ENCODE peak calls at places on chromosome 9, in nine cellular contexts. One of them, this sample, is unnamed.

GRCh38 chr9:123825337-123825736 is 104.6 kb downstream of the DENND1A start:
- DNase-seq in GM23338: peak; percentile 65
- DNase-seq in CD8-positive, alpha-beta T cell: no peak
- DNase-seq in mucosa of descending colon: no peak
- DNase-seq in left ventricle myocardium inferior: no peak
- DNase-seq in epithelial cell of esophagus: peak; percentile 7
- DNase-seq in GM12878: no peak
- DNase-seq in spleen: no peak
- DNase-seq in fibroblast of pulmonary artery: peak; percentile 18
- DNase-seq in this sample: peak; percentile 13

GRCh38 chr9:127968717-127969383 is 11.9 kb downstream of the EEIG1 start:
- DNase-seq in GM23338: no peak
- DNase-seq in CD8-positive, alpha-beta T cell: peak; percentile 11
- DNase-seq in mucosa of descending colon: peak; percentile 64
- DNase-seq in left ventricle myocardium inferior: peak; percentile 80
- DNase-seq in epithelial cell of esophagus: peak; percentile 95
- DNase-seq in GM12878: no peak
- DNase-seq in spleen: no peak
- DNase-seq in fibroblast of pulmonary artery: peak; percentile 83
- DNase-seq in this sample: peak; percentile 38

GRCh38 chr9:82490019-82490499 is 501.5 kb downstream of the SPATA31D1 start:
- DNase-seq in GM23338: no peak
- DNase-seq in CD8-positive, alpha-beta T cell: no peak
- DNase-seq in mucosa of descending colon: no peak
- DNase-seq in left ventricle myocardium inferior: no peak
- DNase-seq in epithelial cell of esophagus: peak; percentile 96
- DNase-seq in GM12878: no peak
- DNase-seq in spleen: no peak
- DNase-seq in fibroblast of pulmonary artery: peak; percentile 36
- DNase-seq in this sample: peak; percentile 89

GRCh38 chr9:97179616-97180015 is 127.8 kb upstream of the CCDC180 start:
- DNase-seq in GM23338: no peak
- DNase-seq in CD8-positive, alpha-beta T cell: no peak
- DNase-seq in mucosa of descending colon: no peak
- DNase-seq in left ventricle myocardium inferior: no peak
- DNase-seq in epithelial cell of esophagus: peak; percentile 73
- DNase-seq in GM12878: no peak
- DNase-seq in spleen: no peak
- DNase-seq in fibroblast of pulmonary artery: no peak
- DNase-seq in this sample: no peak

GRCh38 chr9:38083858-38084555 is 15.0 kb upstream of the SHB start:
- DNase-seq in GM23338: no peak
- DNase-seq in CD8-positive, alpha-beta T cell: no peak
- DNase-seq in mucosa of descending colon: no peak
- DNase-seq in left ventricle myocardium inferior: no peak
- DNase-seq in epithelial cell of esophagus: no peak
- DNase-seq in GM12878: no peak
- DNase-seq in spleen: peak; percentile 45
- DNase-seq in fibroblast of pulmonary artery: no peak
- DNase-seq in this sample: no peak

GRCh38 chr9:95218790-95219189 is 98.7 kb downstream of the FANCC start:
- DNase-seq in GM23338: peak; percentile 42
- DNase-seq in CD8-positive, alpha-beta T cell: no peak
- DNase-seq in mucosa of descending colon: no peak
- DNase-seq in left ventricle myocardium inferior: no peak
- DNase-seq in epithelial cell of esophagus: peak; percentile 6
- DNase-seq in GM12878: no peak
- DNase-seq in spleen: no peak
- DNase-seq in fibroblast of pulmonary artery: no peak
- DNase-seq in this sample: no peak

GRCh38 chr9:83219154-83219923 is 156.4 kb upstream of the RASEF start:
- DNase-seq in GM23338: peak; percentile 96
- DNase-seq in CD8-positive, alpha-beta T cell: no peak
- DNase-seq in mucosa of descending colon: peak; percentile 82
- DNase-seq in left ventricle myocardium inferior: peak; percentile 79
- DNase-seq in epithelial cell of esophagus: peak; percentile 79
- DNase-seq in GM12878: no peak
- DNase-seq in spleen: peak; percentile 88
- DNase-seq in fibroblast of pulmonary artery: peak; percentile 80
- DNase-seq in this sample: peak; percentile 68

GRCh38 chr9:134791009-134791408 is 89.6 kb upstream of the FCN2 start:
- DNase-seq in GM23338: no peak
- DNase-seq in CD8-positive, alpha-beta T cell: no peak
- DNase-seq in mucosa of descending colon: no peak
- DNase-seq in left ventricle myocardium inferior: no peak
- DNase-seq in epithelial cell of esophagus: no peak
- DNase-seq in GM12878: no peak
- DNase-seq in spleen: no peak
- DNase-seq in fibroblast of pulmonary artery: no peak
- DNase-seq in this sample: no peak

GRCh38 chr9:75464726-75465125 is 376.4 kb downstream of the OSTF1 start:
- DNase-seq in GM23338: no peak
- DNase-seq in CD8-positive, alpha-beta T cell: no peak
- DNase-seq in mucosa of descending colon: no peak
- DNase-seq in left ventricle myocardium inferior: no peak
- DNase-seq in epithelial cell of esophagus: no peak
- DNase-seq in GM12878: no peak
- DNase-seq in spleen: no peak
- DNase-seq in fibroblast of pulmonary artery: no peak
- DNase-seq in this sample: no peak

GRCh38 chr9:20981486-20981885 is 50.0 kb downstream of the HACD4 start:
- DNase-seq in GM23338: no peak
- DNase-seq in CD8-positive, alpha-beta T cell: no peak
- DNase-seq in mucosa of descending colon: no peak
- DNase-seq in left ventricle myocardium inferior: no peak
- DNase-seq in epithelial cell of esophagus: no peak
- DNase-seq in GM12878: no peak
- DNase-seq in spleen: no peak
- DNase-seq in fibroblast of pulmonary artery: peak; percentile 79
- DNase-seq in this sample: peak; percentile 88

GRCh38 chr9:23587433-23587832 is 238.6 kb downstream of the ELAVL2 start:
- DNase-seq in GM23338: no peak
- DNase-seq in CD8-positive, alpha-beta T cell: no peak
- DNase-seq in mucosa of descending colon: no peak
- DNase-seq in left ventricle myocardium inferior: peak; percentile 86
- DNase-seq in epithelial cell of esophagus: peak; percentile 32
- DNase-seq in GM12878: no peak
- DNase-seq in spleen: no peak
- DNase-seq in fibroblast of pulmonary artery: no peak
- DNase-seq in this sample: no peak

GRCh38 chr9:95055851-95056551 is 261.5 kb downstream of the FANCC start:
- DNase-seq in GM23338: no peak
- DNase-seq in CD8-positive, alpha-beta T cell: no peak
- DNase-seq in mucosa of descending colon: no peak
- DNase-seq in left ventricle myocardium inferior: no peak
- DNase-seq in epithelial cell of esophagus: no peak
- DNase-seq in GM12878: no peak
- DNase-seq in spleen: no peak
- DNase-seq in fibroblast of pulmonary artery: peak; percentile 73
- DNase-seq in this sample: no peak

GRCh38 chr9:90296539-90296938 is 346.1 kb downstream of the DIRAS2 start:
- DNase-seq in GM23338: no peak
- DNase-seq in CD8-positive, alpha-beta T cell: no peak
- DNase-seq in mucosa of descending colon: no peak
- DNase-seq in left ventricle myocardium inferior: no peak
- DNase-seq in epithelial cell of esophagus: no peak
- DNase-seq in GM12878: no peak
- DNase-seq in spleen: no peak
- DNase-seq in fibroblast of pulmonary artery: no peak
- DNase-seq in this sample: no peak

GRCh38 chr9:34957492-34958410 is at the start of gene PHF24:
- DNase-seq in GM23338: peak; percentile 57
- DNase-seq in CD8-positive, alpha-beta T cell: peak; percentile 18
- DNase-seq in mucosa of descending colon: no peak
- DNase-seq in left ventricle myocardium inferior: no peak
- DNase-seq in epithelial cell of esophagus: peak; percentile 37
- DNase-seq in GM12878: no peak
- DNase-seq in spleen: peak; percentile 81
- DNase-seq in fibroblast of pulmonary artery: no peak
- DNase-seq in this sample: no peak

GRCh38 chr9:26747611-26748010 is 145.0 kb downstream of the CAAP1 start:
- DNase-seq in GM23338: no peak
- DNase-seq in CD8-positive, alpha-beta T cell: no peak
- DNase-seq in mucosa of descending colon: no peak
- DNase-seq in left ventricle myocardium inferior: no peak
- DNase-seq in epithelial cell of esophagus: no peak
- DNase-seq in GM12878: no peak
- DNase-seq in spleen: no peak
- DNase-seq in fibroblast of pulmonary artery: no peak
- DNase-seq in this sample: no peak

GRCh38 chr9:20693068-20693467 is 9.0 kb downstream of the FOCAD start:
- DNase-seq in GM23338: peak; percentile 48
- DNase-seq in CD8-positive, alpha-beta T cell: no peak
- DNase-seq in mucosa of descending colon: no peak
- DNase-seq in left ventricle myocardium inferior: no peak
- DNase-seq in epithelial cell of esophagus: peak; percentile 4
- DNase-seq in GM12878: no peak
- DNase-seq in spleen: no peak
- DNase-seq in fibroblast of pulmonary artery: peak; percentile 38
- DNase-seq in this sample: no peak

GRCh38 chr9:132404228-132404881 is 2.3 kb downstream of the TTF1 start:
- DNase-seq in GM23338: no peak
- DNase-seq in CD8-positive, alpha-beta T cell: no peak
- DNase-seq in mucosa of descending colon: no peak
- DNase-seq in left ventricle myocardium inferior: no peak
- DNase-seq in epithelial cell of esophagus: no peak
- DNase-seq in GM12878: no peak
- DNase-seq in spleen: no peak
- DNase-seq in fibroblast of pulmonary artery: peak; percentile 71
- DNase-seq in this sample: no peak
- H3K4me3 ChIP-seq in GM23338: no peak overlapping the region
- H3K4me3 ChIP-seq in CD8-positive, alpha-beta T cell: peak overlapping the region; percentile 1
- H3K4me3 ChIP-seq in mucosa of descending colon: no peak overlapping the region
- H3K4me3 ChIP-seq in left ventricle myocardium inferior: no peak overlapping the region
- H3K4me3 ChIP-seq in epithelial cell of esophagus: no peak overlapping the region
- H3K4me3 ChIP-seq in GM12878: peak overlapping the region; percentile 68
- H3K4me3 ChIP-seq in spleen: no peak overlapping the region
- H3K4me3 ChIP-seq in fibroblast of pulmonary artery: no peak overlapping the region
- H3K4me3 ChIP-seq in this sample: no peak overlapping the region

GRCh38 chr9:76761448-76761847 is 2.8 kb upstream of the PCA3 start:
- DNase-seq in GM23338: peak; percentile 13
- DNase-seq in CD8-positive, alpha-beta T cell: no peak
- DNase-seq in mucosa of descending colon: no peak
- DNase-seq in left ventricle myocardium inferior: no peak
- DNase-seq in epithelial cell of esophagus: no peak
- DNase-seq in GM12878: no peak
- DNase-seq in spleen: no peak
- DNase-seq in fibroblast of pulmonary artery: peak; percentile 26
- DNase-seq in this sample: no peak
- TF ChIP-seq CTCF in GM23338: peak; percentile 55
- TF ChIP-seq CTCF in CD8-positive, alpha-beta T cell: no peak
- TF ChIP-seq CTCF in mucosa of descending colon: no peak
- TF ChIP-seq CTCF in left ventricle myocardium inferior: peak; percentile 13
- TF ChIP-seq CTCF in epithelial cell of esophagus: peak; percentile 27
- TF ChIP-seq CTCF in GM12878: no peak
- TF ChIP-seq CTCF in spleen: no peak
- TF ChIP-seq CTCF in fibroblast of pulmonary artery: peak; percentile 46
- TF ChIP-seq CTCF in this sample: peak; percentile 16

GRCh38 chr9:125141751-125142150 is 1.6 kb downstream of the SCAI start:
- DNase-seq in GM23338: no peak
- DNase-seq in CD8-positive, alpha-beta T cell: no peak
- DNase-seq in mucosa of descending colon: no peak
- DNase-seq in left ventricle myocardium inferior: no peak
- DNase-seq in epithelial cell of esophagus: no peak
- DNase-seq in GM12878: no peak
- DNase-seq in spleen: no peak
- DNase-seq in fibroblast of pulmonary artery: no peak
- DNase-seq in this sample: no peak
- H3K4me3 ChIP-seq in GM23338: peak overlapping the region; percentile 81
- H3K4me3 ChIP-seq in CD8-positive, alpha-beta T cell: no peak overlapping the region
- H3K4me3 ChIP-seq in mucosa of descending colon: no peak overlapping the region
- H3K4me3 ChIP-seq in left ventricle myocardium inferior: no peak overlapping the region
- H3K4me3 ChIP-seq in epithelial cell of esophagus: no peak overlapping the region
- H3K4me3 ChIP-seq in GM12878: no peak overlapping the region
- H3K4me3 ChIP-seq in spleen: no peak overlapping the region
- H3K4me3 ChIP-seq in fibroblast of pulmonary artery: no peak overlapping the region
- H3K4me3 ChIP-seq in this sample: no peak overlapping the region

GRCh38 chr9:122356627-122357026 is 14.2 kb upstream of the PTGS1 start:
- DNase-seq in GM23338: peak; percentile 71
- DNase-seq in CD8-positive, alpha-beta T cell: no peak
- DNase-seq in mucosa of descending colon: no peak
- DNase-seq in left ventricle myocardium inferior: no peak
- DNase-seq in epithelial cell of esophagus: no peak
- DNase-seq in GM12878: no peak
- DNase-seq in spleen: peak; percentile 25
- DNase-seq in fibroblast of pulmonary artery: no peak
- DNase-seq in this sample: no peak
- TF ChIP-seq CTCF in GM23338: peak; percentile 79
- TF ChIP-seq CTCF in CD8-positive, alpha-beta T cell: no peak
- TF ChIP-seq CTCF in mucosa of descending colon: no peak
- TF ChIP-seq CTCF in left ventricle myocardium inferior: no peak
- TF ChIP-seq CTCF in epithelial cell of esophagus: peak; percentile 42
- TF ChIP-seq CTCF in GM12878: no peak
- TF ChIP-seq CTCF in spleen: no peak
- TF ChIP-seq CTCF in fibroblast of pulmonary artery: peak; percentile 54
- TF ChIP-seq CTCF in this sample: peak; percentile 48

DNA sequence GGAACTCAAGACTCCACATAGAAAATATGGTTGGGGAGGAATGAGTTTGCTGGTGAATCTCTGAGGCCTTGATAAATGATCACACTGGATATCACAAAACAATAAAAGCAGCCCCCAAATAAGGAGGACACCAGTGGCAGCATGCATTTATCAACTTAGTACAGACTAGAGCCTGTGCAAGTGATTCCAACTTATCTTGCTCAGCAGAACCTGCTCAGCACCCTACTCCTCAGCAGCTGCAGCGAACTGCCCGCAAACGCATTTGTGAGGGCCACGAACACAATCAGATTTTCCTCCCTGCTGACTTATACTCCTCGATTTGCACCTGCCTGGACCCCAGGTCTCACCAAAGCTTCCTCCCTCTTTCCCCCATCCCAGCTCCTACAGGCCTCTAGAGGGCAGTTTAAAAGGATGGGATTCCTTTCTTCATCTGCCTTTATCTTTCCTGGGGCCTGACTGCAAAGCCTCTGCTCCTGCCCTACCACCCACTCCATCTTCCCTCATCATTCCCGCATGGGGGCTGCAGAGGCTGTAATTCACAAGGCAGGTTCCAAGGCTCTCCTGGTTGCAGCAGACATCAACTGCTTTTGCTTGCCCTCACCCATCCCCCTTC is 41.2 kb downstream of the ANKS6 start:
- DNase-seq in GM23338: peak; percentile 44
- DNase-seq in CD8-positive, alpha-beta T cell: no peak
- DNase-seq in mucosa of descending colon: no peak
- DNase-seq in left ventricle myocardium inferior: no peak
- DNase-seq in epithelial cell of esophagus: no peak
- DNase-seq in GM12878: no peak
- DNase-seq in spleen: no peak
- DNase-seq in fibroblast of pulmonary artery: no peak
- DNase-seq in this sample: no peak
- H3K4me3 ChIP-seq in GM23338: no peak overlapping the region
- H3K4me3 ChIP-seq in CD8-positive, alpha-beta T cell: no peak overlapping the region
- H3K4me3 ChIP-seq in mucosa of descending colon: no peak overlapping the region
- H3K4me3 ChIP-seq in left ventricle myocardium inferior: no peak overlapping the region
- H3K4me3 ChIP-seq in epithelial cell of esophagus: no peak overlapping the region
- H3K4me3 ChIP-seq in GM12878: no peak overlapping the region
- H3K4me3 ChIP-seq in spleen: no peak overlapping the region
- H3K4me3 ChIP-seq in fibroblast of pulmonary artery: no peak overlapping the region
- H3K4me3 ChIP-seq in this sample: no peak overlapping the region